ENCODE peak calls at places on chromosomes 11 and 22, in nine cellular contexts. One of them, this sample, is unnamed.

GRCh38 chr11:47980907-47981621 is 705 bp downstream of the PTPRJ start:
- DNase-seq in thoracic aorta: no peak
- DNase-seq in pancreas: peak; percentile 73
- DNase-seq in WERI-Rb-1: peak; percentile 45
- DNase-seq in CD8-positive, alpha-beta memory T cell: no peak
- DNase-seq in right atrium auricular region: no peak
- DNase-seq in putamen: peak; percentile 36
- DNase-seq in neuronal stem cell: peak; percentile 54
- DNase-seq in stimulated activated CD8-positive, alpha-beta memory T cell treated with anti-CD3 and anti-CD28 coated beads, Interleukin-2, amount 100 ng/mL, for 1 hour: no peak
- DNase-seq in this sample: no peak

GRCh38 chr11:61914471-61915171 is 2.7 kb downstream of the RAB3IL1 start:
- DNase-seq in WERI-Rb-1: no peak
- DNase-seq in thoracic aorta: no peak
- DNase-seq in pancreas: no peak
- DNase-seq in stimulated activated CD8-positive, alpha-beta memory T cell treated with anti-CD3 and anti-CD28 coated beads, Interleukin-2, amount 100 ng/mL, for 1 hour: no peak
- DNase-seq in neuronal stem cell: no peak
- DNase-seq in right atrium auricular region: no peak
- DNase-seq in CD8-positive, alpha-beta memory T cell: no peak
- DNase-seq in putamen: no peak
- DNase-seq in this sample: no peak

GRCh38 chr11:3201677-3202181 is 16.9 kb downstream of the MRGPRG start:
- DNase-seq in putamen: no peak
- DNase-seq in CD8-positive, alpha-beta memory T cell: no peak
- DNase-seq in neuronal stem cell: no peak
- DNase-seq in stimulated activated CD8-positive, alpha-beta memory T cell treated with anti-CD3 and anti-CD28 coated beads, Interleukin-2, amount 100 ng/mL, for 1 hour: no peak
- DNase-seq in WERI-Rb-1: no peak
- DNase-seq in right atrium auricular region: no peak
- DNase-seq in pancreas: no peak
- DNase-seq in thoracic aorta: no peak
- DNase-seq in this sample: no peak

GRCh38 chr11:93476796-93477195 is 66.4 kb downstream of the SMCO4 start:
- DNase-seq in right atrium auricular region: no peak
- DNase-seq in thoracic aorta: no peak
- DNase-seq in pancreas: no peak
- DNase-seq in putamen: no peak
- DNase-seq in CD8-positive, alpha-beta memory T cell: no peak
- DNase-seq in neuronal stem cell: no peak
- DNase-seq in WERI-Rb-1: no peak
- DNase-seq in stimulated activated CD8-positive, alpha-beta memory T cell treated with anti-CD3 and anti-CD28 coated beads, Interleukin-2, amount 100 ng/mL, for 1 hour: no peak
- DNase-seq in this sample: no peak

GRCh38 chr11:130180491-130180890 is 20.9 kb downstream of the ST14 start:
- DNase-seq in stimulated activated CD8-positive, alpha-beta memory T cell treated with anti-CD3 and anti-CD28 coated beads, Interleukin-2, amount 100 ng/mL, for 1 hour: no peak
- DNase-seq in WERI-Rb-1: no peak
- DNase-seq in right atrium auricular region: no peak
- DNase-seq in CD8-positive, alpha-beta memory T cell: no peak
- DNase-seq in neuronal stem cell: no peak
- DNase-seq in pancreas: no peak
- DNase-seq in putamen: peak; percentile 30
- DNase-seq in thoracic aorta: no peak
- DNase-seq in this sample: no peak

GRCh38 chr11:93017821-93018690 is 48.6 kb downstream of the MTNR1B start:
- DNase-seq in putamen: no peak
- DNase-seq in CD8-positive, alpha-beta memory T cell: no peak
- DNase-seq in WERI-Rb-1: no peak
- DNase-seq in right atrium auricular region: no peak
- DNase-seq in thoracic aorta: no peak
- DNase-seq in pancreas: no peak
- DNase-seq in neuronal stem cell: no peak
- DNase-seq in stimulated activated CD8-positive, alpha-beta memory T cell treated with anti-CD3 and anti-CD28 coated beads, Interleukin-2, amount 100 ng/mL, for 1 hour: no peak
- DNase-seq in this sample: no peak

GRCh38 chr11:68550485-68550817 is 89.9 kb downstream of the PPP6R3 start:
- DNase-seq in right atrium auricular region: no peak
- DNase-seq in thoracic aorta: no peak
- DNase-seq in pancreas: no peak
- DNase-seq in CD8-positive, alpha-beta memory T cell: peak; percentile 21
- DNase-seq in putamen: no peak
- DNase-seq in stimulated activated CD8-positive, alpha-beta memory T cell treated with anti-CD3 and anti-CD28 coated beads, Interleukin-2, amount 100 ng/mL, for 1 hour: no peak
- DNase-seq in WERI-Rb-1: no peak
- DNase-seq in neuronal stem cell: no peak
- DNase-seq in this sample: no peak

GRCh38 chr11:129960216-129961214 is 42.1 kb downstream of the PRDM10 start:
- DNase-seq in right atrium auricular region: no peak
- DNase-seq in pancreas: no peak
- DNase-seq in CD8-positive, alpha-beta memory T cell: no peak
- DNase-seq in putamen: no peak
- DNase-seq in thoracic aorta: no peak
- DNase-seq in WERI-Rb-1: no peak
- DNase-seq in stimulated activated CD8-positive, alpha-beta memory T cell treated with anti-CD3 and anti-CD28 coated beads, Interleukin-2, amount 100 ng/mL, for 1 hour: no peak
- DNase-seq in neuronal stem cell: no peak
- DNase-seq in this sample: no peak

GRCh38 chr11:133906746-133907145 is 50.0 kb downstream of the IGSF9B start:
- DNase-seq in neuronal stem cell: no peak
- DNase-seq in putamen: peak; percentile 70
- DNase-seq in thoracic aorta: no peak
- DNase-seq in CD8-positive, alpha-beta memory T cell: no peak
- DNase-seq in WERI-Rb-1: no peak
- DNase-seq in right atrium auricular region: no peak
- DNase-seq in stimulated activated CD8-positive, alpha-beta memory T cell treated with anti-CD3 and anti-CD28 coated beads, Interleukin-2, amount 100 ng/mL, for 1 hour: no peak
- DNase-seq in pancreas: no peak
- DNase-seq in this sample: no peak

GRCh38 chr22:33380789-33381530 is 322.8 kb upstream of the SYN3 start:
- DNase-seq in stimulated activated CD8-positive, alpha-beta memory T cell treated with anti-CD3 and anti-CD28 coated beads, Interleukin-2, amount 100 ng/mL, for 1 hour: no peak
- DNase-seq in putamen: no peak
- DNase-seq in thoracic aorta: no peak
- DNase-seq in right atrium auricular region: no peak
- DNase-seq in pancreas: no peak
- DNase-seq in CD8-positive, alpha-beta memory T cell: no peak
- DNase-seq in neuronal stem cell: no peak
- DNase-seq in WERI-Rb-1: no peak
- DNase-seq in this sample: no peak

GRCh38 chr22:30870451-30871345 is 97.9 kb downstream of the MORC2 start:
- DNase-seq in CD8-positive, alpha-beta memory T cell: no peak
- DNase-seq in pancreas: no peak
- DNase-seq in stimulated activated CD8-positive, alpha-beta memory T cell treated with anti-CD3 and anti-CD28 coated beads, Interleukin-2, amount 100 ng/mL, for 1 hour: no peak
- DNase-seq in WERI-Rb-1: no peak
- DNase-seq in neuronal stem cell: no peak
- DNase-seq in putamen: no peak
- DNase-seq in thoracic aorta: no peak
- DNase-seq in right atrium auricular region: no peak
- DNase-seq in this sample: no peak

GRCh38 chr11:76291576-76292526 is 85.5 kb upstream of the WNT11 start:
- DNase-seq in WERI-Rb-1: no peak
- DNase-seq in right atrium auricular region: no peak
- DNase-seq in pancreas: no peak
- DNase-seq in thoracic aorta: no peak
- DNase-seq in CD8-positive, alpha-beta memory T cell: no peak
- DNase-seq in stimulated activated CD8-positive, alpha-beta memory T cell treated with anti-CD3 and anti-CD28 coated beads, Interleukin-2, amount 100 ng/mL, for 1 hour: no peak
- DNase-seq in neuronal stem cell: no peak
- DNase-seq in putamen: no peak
- DNase-seq in this sample: no peak

GRCh38 chr22:46799626-46800025 is 37.2 kb downstream of the TBC1D22A start:
- DNase-seq in pancreas: no peak
- DNase-seq in thoracic aorta: no peak
- DNase-seq in stimulated activated CD8-positive, alpha-beta memory T cell treated with anti-CD3 and anti-CD28 coated beads, Interleukin-2, amount 100 ng/mL, for 1 hour: no peak
- DNase-seq in right atrium auricular region: no peak
- DNase-seq in WERI-Rb-1: no peak
- DNase-seq in neuronal stem cell: no peak
- DNase-seq in putamen: no peak
- DNase-seq in CD8-positive, alpha-beta memory T cell: no peak
- DNase-seq in this sample: no peak

GRCh38 chr22:44392446-44392921 is 79.7 kb upstream of the SHISAL1 start:
- DNase-seq in thoracic aorta: no peak
- DNase-seq in right atrium auricular region: no peak
- DNase-seq in neuronal stem cell: no peak
- DNase-seq in stimulated activated CD8-positive, alpha-beta memory T cell treated with anti-CD3 and anti-CD28 coated beads, Interleukin-2, amount 100 ng/mL, for 1 hour: no peak
- DNase-seq in CD8-positive, alpha-beta memory T cell: no peak
- DNase-seq in pancreas: no peak
- DNase-seq in WERI-Rb-1: peak; percentile 4
- DNase-seq in putamen: no peak
- DNase-seq in this sample: no peak

GRCh38 chr11:121716060-121716459 is 263.3 kb upstream of the SORL1-AS1 start:
- DNase-seq in putamen: no peak
- DNase-seq in WERI-Rb-1: no peak
- DNase-seq in CD8-positive, alpha-beta memory T cell: no peak
- DNase-seq in neuronal stem cell: no peak
- DNase-seq in pancreas: no peak
- DNase-seq in stimulated activated CD8-positive, alpha-beta memory T cell treated with anti-CD3 and anti-CD28 coated beads, Interleukin-2, amount 100 ng/mL, for 1 hour: no peak
- DNase-seq in right atrium auricular region: no peak
- DNase-seq in thoracic aorta: no peak
- DNase-seq in this sample: no peak

GRCh38 chr11:74566386-74566960 is 25.9 kb upstream of the POLD3 start:
- DNase-seq in neuronal stem cell: no peak
- DNase-seq in pancreas: no peak
- DNase-seq in WERI-Rb-1: no peak
- DNase-seq in CD8-positive, alpha-beta memory T cell: no peak
- DNase-seq in right atrium auricular region: no peak
- DNase-seq in thoracic aorta: no peak
- DNase-seq in stimulated activated CD8-positive, alpha-beta memory T cell treated with anti-CD3 and anti-CD28 coated beads, Interleukin-2, amount 100 ng/mL, for 1 hour: no peak
- DNase-seq in putamen: no peak
- DNase-seq in this sample: no peak

GRCh38 chr11:131370090-131370751 is at the start of gene NTM:
- DNase-seq in stimulated activated CD8-positive, alpha-beta memory T cell treated with anti-CD3 and anti-CD28 coated beads, Interleukin-2, amount 100 ng/mL, for 1 hour: no peak
- DNase-seq in WERI-Rb-1: peak; percentile 87
- DNase-seq in neuronal stem cell: peak; percentile 27
- DNase-seq in CD8-positive, alpha-beta memory T cell: no peak
- DNase-seq in pancreas: peak; percentile 57
- DNase-seq in thoracic aorta: no peak
- DNase-seq in right atrium auricular region: peak; percentile 62
- DNase-seq in putamen: peak; percentile 93
- DNase-seq in this sample: no peak

GRCh38 chr11:8359521-8359920 is 95.8 kb upstream of the LMO1 start:
- DNase-seq in pancreas: no peak
- DNase-seq in CD8-positive, alpha-beta memory T cell: no peak
- DNase-seq in thoracic aorta: no peak
- DNase-seq in stimulated activated CD8-positive, alpha-beta memory T cell treated with anti-CD3 and anti-CD28 coated beads, Interleukin-2, amount 100 ng/mL, for 1 hour: no peak
- DNase-seq in neuronal stem cell: no peak
- DNase-seq in WERI-Rb-1: no peak
- DNase-seq in right atrium auricular region: no peak
- DNase-seq in putamen: no peak
- DNase-seq in this sample: no peak

GRCh38 chr11:13667245-13667644 is 1.2 kb upstream of the FAR1 start:
- DNase-seq in right atrium auricular region: no peak
- DNase-seq in putamen: no peak
- DNase-seq in thoracic aorta: no peak
- DNase-seq in WERI-Rb-1: no peak
- DNase-seq in stimulated activated CD8-positive, alpha-beta memory T cell treated with anti-CD3 and anti-CD28 coated beads, Interleukin-2, amount 100 ng/mL, for 1 hour: no peak
- DNase-seq in CD8-positive, alpha-beta memory T cell: no peak
- DNase-seq in pancreas: no peak
- DNase-seq in neuronal stem cell: no peak
- DNase-seq in this sample: no peak

GRCh38 chr22:41445171-41446056 is 1.2 kb downstream of the TOB2 start:
- DNase-seq in putamen: peak; percentile 65
- DNase-seq in right atrium auricular region: no peak
- DNase-seq in pancreas: peak; percentile 49
- DNase-seq in WERI-Rb-1: peak; percentile 89
- DNase-seq in CD8-positive, alpha-beta memory T cell: peak; percentile 53
- DNase-seq in thoracic aorta: no peak
- DNase-seq in neuronal stem cell: peak; percentile 71
- DNase-seq in stimulated activated CD8-positive, alpha-beta memory T cell treated with anti-CD3 and anti-CD28 coated beads, Interleukin-2, amount 100 ng/mL, for 1 hour: no peak
- DNase-seq in this sample: no peak

GRCh38 chr11:7286178-7286577 is 34.5 kb downstream of the SYT9 start:
- DNase-seq in WERI-Rb-1: no peak
- DNase-seq in stimulated activated CD8-positive, alpha-beta memory T cell treated with anti-CD3 and anti-CD28 coated beads, Interleukin-2, amount 100 ng/mL, for 1 hour: no peak
- DNase-seq in thoracic aorta: no peak
- DNase-seq in CD8-positive, alpha-beta memory T cell: no peak
- DNase-seq in neuronal stem cell: no peak
- DNase-seq in pancreas: no peak
- DNase-seq in right atrium auricular region: no peak
- DNase-seq in putamen: no peak
- DNase-seq in this sample: no peak

GRCh38 chr22:38240734-38241252 is 32.0 kb downstream of the TMEM184B start:
- DNase-seq in right atrium auricular region: no peak
- DNase-seq in thoracic aorta: no peak
- DNase-seq in putamen: peak; percentile 72
- DNase-seq in neuronal stem cell: peak; percentile 45
- DNase-seq in pancreas: no peak
- DNase-seq in stimulated activated CD8-positive, alpha-beta memory T cell treated with anti-CD3 and anti-CD28 coated beads, Interleukin-2, amount 100 ng/mL, for 1 hour: no peak
- DNase-seq in WERI-Rb-1: no peak
- DNase-seq in CD8-positive, alpha-beta memory T cell: no peak
- DNase-seq in this sample: no peak